ENCODE peak calls at places on chromosomes 1 and 21, in seven cellular contexts. V is lung; T is neuronal stem cell; Q is CD8-positive, alpha-beta memory T cell; G is iPS DF 6.9; D is mesendoderm; R is HL-60. K is an unnamed sample.

GRCh38 chr1:116351914-116352313 is 21.1 kb upstream of the ATP1A1 start:
- DNase-seq in V (no peak), T (no peak), Q (no peak), G (no peak), D (no peak), R (no peak), K (no peak)

GRCh38 chr1:6003568-6004411 is 11.6 kb upstream of the NPHP4 start:
- DNase-seq in V (no peak), T (peak), Q (peak), G (no peak), D (no peak), R (no peak), K (no peak)

GRCh38 chr1:53878492-53879105 is 11.0 kb downstream of the YIPF1 start:
- DNase-seq in V (no peak), T (peak), Q (no peak), G (no peak), D (peak), R (peak), K (no peak)

GRCh38 chr1:38075191-38075590 is 28.6 kb upstream of the POU3F1 start:
- DNase-seq in V (no peak), T (no peak), Q (no peak), G (no peak), D (no peak), R (no peak), K (no peak)

GRCh38 chr1:54277451-54278355 is 77.7 kb downstream of the MRPL37 start:
- DNase-seq in V (no peak), T (no peak), Q (no peak), G (no peak), D (no peak), R (no peak), K (no peak)

GRCh38 chr1:29517251-29518080 is 281.1 kb downstream of the PTPRU start:
- DNase-seq in V (peak), T (no peak), Q (no peak), G (no peak), D (no peak), R (no peak), K (peak)

GRCh38 chr1:13730751-13731482 is 30.9 kb downstream of the PRDM2 start:
- DNase-seq in V (peak), T (no peak), Q (peak), G (no peak), D (no peak), R (peak), K (no peak)

GRCh38 chr1:25246600-25247023 is 642 bp downstream of the RSRP1 start:
- DNase-seq in V (no peak), T (no peak), Q (no peak), G (no peak), D (peak), R (no peak), K (no peak)

GRCh38 chr1:188489336-188490112 is 1660.8 kb downstream of the PLA2G4A start:
- DNase-seq in V (no peak), T (no peak), Q (no peak), G (no peak), D (peak), R (no peak), K (no peak)

GRCh38 chr1:242523282-242523967 is 1.1 kb downstream of the PLD5 start:
- DNase-seq in V (no peak), T (peak), Q (no peak), G (no peak), D (peak), R (no peak), K (no peak)

DNA sequence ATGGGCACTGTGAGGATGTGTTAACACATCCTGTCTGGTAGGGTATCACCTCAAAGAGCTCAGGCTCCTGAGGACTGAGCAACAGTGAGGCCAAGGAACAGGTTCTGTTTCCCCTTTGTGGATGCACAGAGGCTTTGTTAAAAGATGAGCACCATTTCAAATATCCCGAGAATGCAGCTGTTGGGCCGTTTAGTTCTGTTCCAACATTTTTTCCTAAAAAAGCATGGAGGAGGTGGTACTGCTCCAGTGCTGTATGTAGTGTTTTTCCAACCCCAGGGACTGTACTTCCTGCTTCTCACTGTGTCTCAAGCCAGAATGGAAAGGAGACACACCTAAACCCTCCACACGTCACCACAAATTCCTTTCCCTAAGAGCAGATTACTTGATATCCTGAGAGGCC is 53.8 kb upstream of the BCL10 start:
- DNase-seq in V (peak), T (no peak), Q (no peak), G (no peak), D (peak), R (no peak), K (no peak)
- H3K27ac ChIP-seq in V (peak), T (no peak), Q (no peak), G (no peak), D (peak), R (no peak), K (no peak)

GRCh38 chr21:37416914-37417313 is 50.3 kb downstream of the DYRK1A start:
- DNase-seq in V (no peak), T (no peak), Q (no peak), G (no peak), D (no peak), R (no peak), K (no peak)
- H3K27ac ChIP-seq in V (no peak), T (no peak), Q (no peak), G (no peak), D (no peak), R (no peak), K (no peak)

DNA sequence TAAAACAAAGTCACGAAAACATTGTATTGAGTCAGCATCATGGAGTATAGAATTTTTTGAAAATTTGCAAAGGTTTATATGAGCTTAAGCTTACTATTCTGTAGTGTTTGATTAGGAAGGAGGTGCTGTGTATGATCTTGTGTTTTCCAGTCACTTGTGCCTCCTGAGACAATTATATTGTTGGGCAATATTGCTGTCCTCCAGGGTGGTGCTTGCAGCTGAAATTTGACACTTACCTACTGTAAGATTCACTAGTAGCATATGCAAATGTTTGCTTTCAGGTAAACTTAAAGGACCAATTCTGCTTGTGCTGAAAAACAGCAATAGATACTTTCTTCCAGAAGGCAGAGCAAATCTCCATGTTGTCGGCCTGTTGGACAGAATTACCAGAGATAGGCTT is 268.0 kb downstream of the TGFB2 start:
- DNase-seq in V (no peak), T (no peak), Q (no peak), G (no peak), D (peak), R (no peak), K (no peak)
- H3K27ac ChIP-seq in V (no peak), T (no peak), Q (no peak), G (no peak), D (no peak), R (no peak), K (no peak)

GRCh38 chr1:94961582-94961981 is 34.7 kb upstream of the CNN3 start:
- DNase-seq in V (no peak), T (no peak), Q (no peak), G (no peak), D (no peak), R (no peak), K (no peak)
- H3K27ac ChIP-seq in V (no peak), T (no peak), Q (no peak), G (no peak), D (no peak), R (no peak), K (no peak)

DNA sequence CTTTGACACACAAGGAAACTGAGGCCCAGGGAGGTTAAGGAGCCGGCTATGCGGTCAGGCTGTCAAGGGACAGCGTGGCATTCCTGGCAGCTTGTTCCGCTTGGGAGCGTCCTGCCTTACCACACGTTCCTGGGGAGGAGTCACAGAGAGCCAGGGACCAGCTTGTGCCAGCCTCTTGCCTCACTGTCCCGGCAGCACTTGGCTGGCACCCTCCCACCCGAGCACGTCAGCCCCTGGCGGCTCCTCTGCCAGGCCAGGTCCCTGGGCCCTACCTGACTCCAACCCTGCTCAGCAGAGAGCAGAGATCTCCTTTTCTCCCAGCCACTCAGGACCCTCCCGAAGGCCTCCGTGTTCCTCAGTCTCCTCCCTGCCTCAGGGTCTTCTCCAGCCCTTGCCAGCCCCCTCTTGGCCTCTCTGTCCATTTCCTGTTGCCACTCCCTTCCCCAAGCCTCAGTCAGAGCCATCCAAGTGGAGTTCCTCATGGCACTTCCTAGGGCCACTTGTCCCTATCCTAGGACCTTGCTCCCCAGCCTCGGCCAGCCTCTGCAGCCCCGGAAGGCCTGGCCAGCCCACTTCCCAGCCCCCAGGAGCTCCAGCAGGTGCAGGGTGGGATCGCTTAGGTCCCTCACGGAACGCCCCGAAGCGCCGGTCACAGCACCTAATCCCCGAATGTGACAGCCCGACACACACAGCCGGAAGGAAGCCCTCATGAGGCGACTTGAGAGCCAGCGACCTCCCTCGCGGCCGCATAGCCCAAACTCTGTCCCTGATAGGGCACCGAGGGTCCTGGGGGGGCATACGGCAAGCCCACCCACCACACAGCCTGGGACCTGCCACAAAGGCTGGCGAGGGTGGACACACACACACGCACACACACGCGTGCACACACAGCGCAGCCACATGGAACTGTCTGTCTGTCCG is 130.3 kb downstream of the CASZ1 start:
- DNase-seq in V (peak), T (no peak), Q (no peak), G (no peak), D (no peak), R (no peak), K (no peak)
- H3K27ac ChIP-seq in V (peak), T (no peak), Q (no peak), G (no peak), D (no peak), R (no peak), K (peak)

GRCh38 chr1:210252621-210253041 is 20.0 kb downstream of the SERTAD4 start:
- DNase-seq in V (peak), T (peak), Q (no peak), G (no peak), D (peak), R (no peak), K (no peak)

GRCh38 chr1:210250665-210250997 is 18.0 kb downstream of the SERTAD4 start:
- DNase-seq in V (no peak), T (peak), Q (no peak), G (no peak), D (peak), R (peak), K (no peak)

GRCh38 chr1:210254298-210254697 is 21.7 kb downstream of the SERTAD4 start:
- DNase-seq in V (no peak), T (no peak), Q (no peak), G (no peak), D (no peak), R (no peak), K (no peak)

GRCh38 chr1:210250998-210251679 is 18.5 kb downstream of the SERTAD4 start:
- DNase-seq in V (peak), T (peak), Q (no peak), G (no peak), D (peak), R (no peak), K (no peak)

GRCh38 chr1:210251680-210252490 is 19.3 kb downstream of the SERTAD4 start:
- DNase-seq in V (no peak), T (no peak), Q (no peak), G (no peak), D (peak), R (no peak), K (no peak)
- H3K27ac ChIP-seq in V (no peak), T (no peak), Q (no peak), G (no peak), D (peak), R (no peak), K (peak)